ENCODE peak calls at places on chromosomes 6 and 20, in six cellular contexts. L is OCI-LY7, X is neural progenitor cell, G is MM.1S, S is PC-3, C is HCT116. Q is an unnamed sample.

GRCh38 chr20:38275815-38276550 is 15.4 kb upstream of the KIAA1755 start:
- DNase-seq in L (no peak), X (no peak), G (no peak), S (peak; percentile 92), C (no peak), Q (no peak)

GRCh38 chr6:129726650-129727049 is 16.7 kb upstream of the ARHGAP18 start:
- DNase-seq in L (no peak), X (no peak), G (no peak), S (no peak), C (no peak), Q (no peak)

GRCh38 chr6:17485181-17485580 is 91.8 kb downstream of the CAP2 start:
- DNase-seq in L (no peak), X (no peak), G (no peak), S (no peak), C (no peak), Q (no peak)

GRCh38 chr6:14734416-14735340 is 511.2 kb upstream of the JARID2 start:
- DNase-seq in L (peak; percentile 55), X (no peak), G (no peak), S (peak; percentile 98), C (peak; percentile 72), Q (no peak)

GRCh38 chr6:155328074-155328538 is 13.8 kb upstream of the TFB1M start:
- DNase-seq in L (no peak), X (no peak), G (no peak), S (no peak), C (no peak), Q (no peak)

GRCh38 chr6:116011520-116011919 is 49.2 kb downstream of the FRK start:
- DNase-seq in L (no peak), X (no peak), G (no peak), S (peak; percentile 80), C (peak; percentile 89), Q (no peak)

GRCh38 chr20:3247638-3248037 is 8.6 kb upstream of the SLC4A11 start:
- DNase-seq in L (no peak), X (no peak), G (no peak), S (no peak), C (no peak), Q (no peak)

GRCh38 chr6:160986831-160987230 is 4.7 kb upstream of the MAP3K4 start:
- DNase-seq in L (no peak), X (no peak), G (no peak), S (no peak), C (no peak), Q (no peak)

GRCh38 chr20:38434310-38434741 is 802 bp downstream of the SNHG17 start:
- DNase-seq in L (peak; percentile 44), X (peak; percentile 42), G (peak; percentile 35), S (no peak), C (no peak), Q (peak; percentile 45)

GRCh38 chr6:23446394-23447001 is 679.5 kb upstream of the NRSN1 start:
- DNase-seq in L (no peak), X (peak; percentile 25), G (peak; percentile 40), S (peak; percentile 79), C (peak; percentile 1), Q (peak; percentile 63)

GRCh38 chr6:143155681-143156080 is 95.0 kb downstream of the AIG1 start:
- DNase-seq in L (no peak), X (no peak), G (no peak), S (no peak), C (no peak), Q (no peak)

GRCh38 chr20:13428684-13429083 is 207.6 kb downstream of the ISM1 start:
- DNase-seq in L (no peak), X (no peak), G (no peak), S (no peak), C (no peak), Q (no peak)

GRCh38 chr6:143969077-143969476 is 39.0 kb downstream of the PLAGL1 start:
- DNase-seq in L (no peak), X (peak; percentile 45), G (no peak), S (no peak), C (no peak), Q (no peak)

GRCh38 chr20:12860619-12861247 is 148.0 kb upstream of the SPTLC3 start:
- DNase-seq in L (no peak), X (no peak), G (no peak), S (no peak), C (no peak), Q (no peak)

GRCh38 chr6:18362058-18362561 is 25.0 kb upstream of the RNF144B start:
- DNase-seq in L (peak; percentile 57), X (no peak), G (no peak), S (peak; percentile 48), C (no peak), Q (no peak)

GRCh38 chr6:165968409-165968807 is 199.2 kb downstream of the TBXT start:
- DNase-seq in L (no peak), X (no peak), G (no peak), S (no peak), C (no peak), Q (no peak)

GRCh38 chr20:53660078-53660909 is 66.7 kb upstream of the ZNF217 start:
- DNase-seq in L (peak; percentile 41), X (peak; percentile 27), G (peak; percentile 44), S (no peak), C (no peak), Q (no peak)

GRCh38 chr6:92329416-92329815 is 1089.9 kb downstream of the EPHA7 start:
- DNase-seq in L (no peak), X (no peak), G (no peak), S (no peak), C (no peak), Q (no peak)

GRCh38 chr6:132401120-132401940 is at the start of gene MOXD1:
- DNase-seq in L (no peak), X (peak; percentile 84), G (peak; percentile 43), S (peak; percentile 61), C (no peak), Q (peak; percentile 76)

GRCh38 chr6:29230666-29231065 is 60.0 kb downstream of the OR2J2 start:
- DNase-seq in L (no peak), X (no peak), G (no peak), S (peak; percentile 48), C (no peak), Q (no peak)

GRCh38 chr6:118551063-118551672 is 3.1 kb downstream of the PLN start:
- DNase-seq in L (peak; percentile 51), X (peak; percentile 59), G (peak; percentile 61), S (peak; percentile 56), C (peak; percentile 37), Q (peak; percentile 65)

DNA sequence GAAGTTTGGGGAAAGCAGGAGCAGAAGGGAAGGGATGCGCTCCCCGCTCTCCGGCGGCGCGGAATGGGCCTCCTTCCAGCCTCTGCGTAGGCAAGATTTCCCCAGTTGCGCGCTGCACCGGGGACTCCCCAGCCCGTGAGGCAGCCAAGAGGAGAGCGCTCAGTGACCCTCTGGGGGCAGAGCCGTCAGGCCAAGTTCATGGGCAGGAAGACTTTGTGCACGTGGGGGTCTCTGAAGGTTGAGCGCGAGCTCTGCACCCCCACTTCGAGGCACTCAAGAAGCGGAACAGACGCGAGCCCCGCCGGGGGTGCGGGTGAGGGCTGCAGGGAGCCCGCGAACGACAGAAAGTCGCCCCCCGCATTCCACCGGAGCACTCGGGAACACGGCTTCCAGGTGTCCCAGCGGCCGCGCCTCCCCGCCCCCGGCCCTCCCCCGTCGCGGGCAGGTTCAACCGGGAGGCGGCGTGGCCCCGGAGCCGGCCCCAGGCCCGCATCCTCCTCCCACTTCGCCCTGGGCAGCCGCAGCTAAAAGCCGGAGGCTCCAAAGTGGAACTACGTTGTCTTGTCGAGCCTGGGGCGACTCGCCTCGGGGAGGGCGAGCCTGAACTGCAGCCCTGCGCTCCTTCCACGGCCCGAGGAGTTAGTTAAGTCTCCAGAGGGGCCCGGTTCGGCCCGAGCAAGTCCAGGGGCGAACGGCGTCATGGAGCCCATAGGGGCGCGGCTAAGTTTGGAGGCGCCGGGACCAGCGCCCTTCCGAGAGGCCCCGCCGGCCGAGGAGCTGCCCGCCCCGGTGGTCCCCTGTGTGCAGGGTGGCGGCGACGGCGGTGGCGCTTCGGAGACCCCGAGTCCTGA is at the start of gene PPP1R3G:
- DNase-seq in L (no peak), X (peak; percentile 55), G (peak; percentile 57), S (peak; percentile 53), C (no peak), Q (peak; percentile 68)
- TF ChIP-seq EZH2phosphoT487 in L (no peak), X (peak; percentile 69), G (no peak), S (no peak), C (no peak), Q (no peak)

GRCh38 chr6:139732451-139732850 is 358.0 kb upstream of the CITED2 start:
- DNase-seq in L (no peak), X (no peak), G (no peak), S (peak; percentile 67), C (peak; percentile 18), Q (peak; percentile 22)
- TF ChIP-seq EZH2phosphoT487 in L (no peak), X (no peak), G (no peak), S (no peak), C (no peak), Q (no peak)

DNA sequence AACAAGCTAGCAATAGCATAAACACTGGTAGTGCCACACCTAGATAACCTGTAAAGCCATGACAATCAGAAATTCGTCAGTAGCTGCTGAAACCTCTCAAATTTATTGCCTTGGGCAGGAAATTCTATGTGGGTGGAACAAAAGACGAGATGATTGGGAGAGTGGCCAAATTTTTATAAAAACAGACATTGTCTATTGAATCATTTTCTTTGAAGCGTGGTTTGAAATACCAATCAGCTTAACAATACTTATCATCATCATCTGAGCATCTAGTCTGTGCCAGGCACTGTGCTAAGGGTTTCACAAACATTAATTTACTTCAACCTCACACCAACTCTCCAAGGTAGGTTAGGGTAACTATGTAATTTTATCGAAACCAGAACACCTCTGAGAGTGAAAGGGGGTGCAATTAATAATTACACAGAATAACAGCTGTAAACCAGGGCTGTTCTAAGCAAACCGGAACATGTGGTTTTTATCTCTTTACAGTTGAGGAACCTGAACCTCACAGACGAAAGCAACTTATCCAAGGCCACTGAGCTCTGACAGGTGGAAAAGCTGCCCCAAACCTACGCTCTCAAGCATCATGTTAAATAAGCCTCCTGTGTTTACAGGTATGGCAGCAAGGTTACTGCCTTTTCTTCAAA is 43.4 kb downstream of the NHSL1 start:
- DNase-seq in L (peak; percentile 61), X (no peak), G (peak; percentile 62), S (peak; percentile 87), C (peak; percentile 87), Q (no peak)
- TF ChIP-seq EZH2phosphoT487 in L (no peak), X (no peak), G (no peak), S (no peak), C (no peak), Q (no peak)

GRCh38 chr6:49555951-49556350 is 5.5 kb downstream of the C6orf141 start:
- DNase-seq in L (no peak), X (no peak), G (no peak), S (peak; percentile 9), C (no peak), Q (no peak)

GRCh38 chr6:49552596-49552995 is 2.1 kb downstream of the C6orf141 start:
- DNase-seq in L (no peak), X (peak; percentile 41), G (no peak), S (peak; percentile 39), C (no peak), Q (no peak)

GRCh38 chr6:49551866-49552129 is 1.3 kb downstream of the C6orf141 start:
- DNase-seq in L (no peak), X (no peak), G (peak; percentile 23), S (no peak), C (no peak), Q (no peak)

GRCh38 chr6:49551126-49551865 is 828 bp downstream of the C6orf141 start:
- DNase-seq in L (no peak), X (peak; percentile 90), G (no peak), S (peak; percentile 34), C (no peak), Q (peak; percentile 38)

DNA sequence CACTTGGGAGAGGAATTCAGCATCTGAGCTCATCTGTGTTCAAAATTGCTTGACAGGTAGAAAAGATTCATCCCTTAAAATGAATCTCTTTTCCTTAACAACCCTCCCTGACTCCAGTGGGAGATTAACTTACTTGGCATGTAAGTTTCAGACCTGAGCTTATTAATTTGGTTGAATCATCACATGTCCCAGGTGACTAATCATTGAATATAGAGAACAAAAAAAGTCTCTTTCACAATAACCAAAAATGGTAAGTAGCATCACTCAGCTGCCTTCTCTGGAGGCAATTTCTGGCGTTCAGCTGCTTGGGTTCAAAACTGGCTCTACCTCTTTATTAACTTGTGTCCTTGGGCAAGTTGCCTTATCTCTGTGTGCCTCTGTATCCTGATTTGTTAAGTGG is 2.9 kb downstream of the C6orf141 start:
- DNase-seq in L (no peak), X (no peak), G (no peak), S (peak; percentile 92), C (peak; percentile 63), Q (no peak)
- TF ChIP-seq EZH2phosphoT487 in L (no peak), X (no peak), G (no peak), S (no peak), C (no peak), Q (no peak)